ENCODE peak calls at places on chromosome 14, in six cellular contexts. Q is stimulated activated CD8-positive, alpha-beta memory T cell treated with anti-CD3 and anti-CD28 coated beads, Interleukin-4, amount 100 ng/mL, for 48 hours; Z is activated CD4-positive, alpha-beta T cell treated with anti-CD3 and anti-CD28 coated beads, Interleukin-2, amount 50 U/mL, for 24 hours; D is T-helper 1 cell; G is colonic mucosa; T is fibroblast of villous mesenchyme. N is an unnamed sample.
A peak's percentile ranks its signal among the peaks of the same experiment; 100 is the strongest.

GRCh38 chr14:99809864-99810854 is 16.9 kb downstream of the EML1 start:
- DNase-seq in Q (no peak), G (no peak), D (no peak), Z (no peak), T (peak; percentile 63), N (no peak)

GRCh38 chr14:61168126-61168525 is 113.0 kb downstream of the TMEM30B start:
- DNase-seq in D (no peak), Q (no peak), G (no peak), T (no peak), Z (no peak), N (no peak)

GRCh38 chr14:104548802-104549535 is 30.6 kb upstream of the C14orf180 start:
- DNase-seq in D (no peak), T (no peak), Z (no peak), Q (no peak), G (no peak), N (no peak)

GRCh38 chr14:89956294-89957009 is 725 bp downstream of the TDP1 start:
- DNase-seq in Z (peak; percentile 88), Q (peak; percentile 90), G (peak; percentile 68), D (peak; percentile 67), T (peak; percentile 82), N (peak; percentile 77)

GRCh38 chr14:20679907-20680306 is 4.5 kb upstream of the RNASE4 start:
- DNase-seq in D (no peak), G (peak; percentile 46), Z (no peak), Q (peak; percentile 40), T (peak; percentile 10), N (peak; percentile 48)

GRCh38 chr14:67377916-67378315 is 17.8 kb downstream of the EIF2S1 start:
- DNase-seq in G (no peak), D (no peak), Z (no peak), T (no peak), Q (no peak), N (no peak)

GRCh38 chr14:101687756-101688546 is 73.6 kb upstream of the PPP2R5C start:
- DNase-seq in Z (no peak), G (no peak), T (no peak), Q (no peak), D (no peak), N (peak; percentile 20)

GRCh38 chr14:57871487-57872080 is 5.7 kb upstream of the SLC35F4 start:
- DNase-seq in Z (no peak), T (peak; percentile 19), G (no peak), D (no peak), Q (peak; percentile 28), N (peak; percentile 6)

GRCh38 chr14:105124837-105125222 is 43.7 kb downstream of the JAG2 start:
- DNase-seq in G (no peak), T (no peak), Z (no peak), Q (no peak), D (no peak), N (no peak)

GRCh38 chr14:23217032-23217431 is 20.7 kb upstream of the RNF212B start:
- DNase-seq in Q (no peak), Z (no peak), D (no peak), G (no peak), T (no peak), N (no peak)

GRCh38 chr14:91113829-91114078 is at the start of gene DGLUCY:
- DNase-seq in D (no peak), Z (no peak), T (peak; percentile 80), G (peak; percentile 87), Q (peak; percentile 80), N (peak; percentile 81)

GRCh38 chr14:23910081-23910875 is 43.3 kb upstream of the DHRS4 start:
- DNase-seq in T (peak; percentile 54), Q (peak; percentile 47), G (peak; percentile 64), D (no peak), Z (no peak), N (peak; percentile 79)

GRCh38 chr14:90105756-90106155 is 44.0 kb downstream of the KCNK13 start:
- DNase-seq in D (no peak), Q (no peak), Z (no peak), T (no peak), G (no peak), N (no peak)

GRCh38 chr14:61812347-61813100 is 50.3 kb downstream of the SNAPC1 start:
- DNase-seq in G (no peak), D (no peak), Q (peak; percentile 28), T (no peak), Z (no peak), N (no peak)

GRCh38 chr14:84894254-84894653 is 635.7 kb upstream of the FLRT2 start:
- DNase-seq in Q (no peak), Z (no peak), G (no peak), D (no peak), T (no peak), N (no peak)

GRCh38 chr14:87952307-87953094 is 40.5 kb downstream of the GALC start:
- DNase-seq in G (no peak), D (no peak), Z (no peak), T (no peak), Q (no peak), N (peak; percentile 13)

GRCh38 chr14:83548061-83548839 is 1981.7 kb upstream of the FLRT2 start:
- DNase-seq in Q (no peak), D (no peak), G (no peak), Z (no peak), T (peak; percentile 53), N (no peak)

GRCh38 chr14:96564389-96564788 is 62.2 kb downstream of the PAPOLA start:
- DNase-seq in G (no peak), D (no peak), Q (no peak), Z (no peak), T (peak; percentile 4), N (no peak)

GRCh38 chr14:24965578-24965933 is 84.4 kb downstream of the STXBP6 start:
- DNase-seq in Z (no peak), G (no peak), T (no peak), D (no peak), Q (no peak), N (no peak)

GRCh38 chr14:35159742-35160409 is 37.5 kb downstream of the PRORP start:
- DNase-seq in Z (no peak), G (no peak), Q (no peak), D (no peak), T (peak; percentile 95), N (peak; percentile 87)

GRCh38 chr14:104799657-104800599 is 973 bp upstream of the ZBTB42 start:
- DNase-seq in T (peak; percentile 82), D (peak; percentile 71), Z (peak; percentile 55), Q (peak; percentile 85), G (peak; percentile 88), N (peak; percentile 82)

GRCh38 chr14:64965356-64966000 is 6.7 kb downstream of the RAB15 start:
- DNase-seq in T (no peak), G (no peak), Q (no peak), D (no peak), Z (no peak), N (no peak)

GRCh38 chr14:35352274-35353233 is 52.0 kb downstream of the NFKBIA start:
- DNase-seq in Q (no peak), D (no peak), T (no peak), G (no peak), Z (no peak), N (no peak)

GRCh38 chr14:37197421-37198272 is at the start of gene MIPOL1:
- DNase-seq in Z (no peak), D (no peak), T (peak; percentile 82), Q (peak; percentile 33), G (peak; percentile 81), N (peak; percentile 85)

GRCh38 chr14:97379091-97379531 is 581.9 kb downstream of the VRK1 start:
- DNase-seq in G (no peak), D (peak; percentile 3), T (no peak), Z (no peak), Q (peak; percentile 61), N (peak; percentile 13)

GRCh38 chr14:65277027-65277426 is 135.5 kb upstream of the FUT8 start:
- DNase-seq in Q (no peak), G (no peak), T (no peak), D (no peak), Z (no peak), N (no peak)

GRCh38 chr14:52977798-52978197 is 26.9 kb upstream of the FERMT2 start:
- DNase-seq in D (no peak), T (peak; percentile 37), Q (no peak), G (no peak), Z (no peak), N (no peak)

GRCh38 chr14:85599939-85600338 is 70.0 kb downstream of the FLRT2 start:
- DNase-seq in D (no peak), T (peak; percentile 92), Q (no peak), Z (no peak), G (no peak), N (no peak)

GRCh38 chr14:92987148-92987570 is 64.2 kb downstream of the CHGA start:
- DNase-seq in D (no peak), Q (no peak), T (no peak), G (no peak), Z (no peak), N (no peak)

GRCh38 chr14:39731912-39732311 is 299.7 kb upstream of the FBXO33 start:
- DNase-seq in Q (peak; percentile 38), D (no peak), T (no peak), Z (no peak), G (no peak), N (no peak)

GRCh38 chr14:64717870-64718269 is 13.6 kb downstream of the PLEKHG3 start:
- DNase-seq in D (no peak), Z (no peak), G (no peak), Q (no peak), T (no peak), N (peak; percentile 56)